ENCODE peak calls at places on chromosomes 7 and 10, in seven cellular contexts. X is heart right ventricle, N is fibroblast of mammary gland, H is GM23338, V is fibroblast of the aortic adventitia, C is mucosa of descending colon, G is transverse colon. P is an unnamed sample.

GRCh38 chr10:4984223-4984622 is 19.4 kb downstream of the AKR1C2 start:
- DNase-seq in H (no peak), G (no peak), C (no peak), V (peak; percentile 17), X (no peak), N (no peak), P (no peak)

GRCh38 chr10:25356609-25357008 is 181.8 kb downstream of the GPR158 start:
- DNase-seq in N (no peak), X (no peak), V (no peak), C (no peak), G (no peak), H (no peak), P (no peak)

GRCh38 chr7:122143376-122143750 is 686 bp downstream of the AASS start:
- DNase-seq in N (peak; percentile 21), H (no peak), G (peak; percentile 9), V (peak; percentile 34), X (peak; percentile 6), C (peak; percentile 43), P (no peak)

GRCh38 chr7:11742496-11742895 is 89.5 kb downstream of the THSD7A start:
- DNase-seq in G (no peak), C (no peak), H (no peak), N (peak; percentile 7), X (no peak), V (no peak), P (no peak)

GRCh38 chr7:48365010-48365409 is 193.8 kb downstream of the ABCA13 start:
- DNase-seq in V (no peak), G (no peak), X (no peak), N (peak; percentile 17), H (no peak), C (no peak), P (no peak)

GRCh38 chr7:111789880-111790279 is 227.6 kb upstream of the IMMP2L start:
- DNase-seq in C (no peak), H (no peak), V (peak; percentile 44), X (no peak), G (no peak), N (no peak), P (no peak)

GRCh38 chr7:141045126-141045841 is 28.6 kb upstream of the TMEM178B start:
- DNase-seq in G (no peak), H (no peak), N (no peak), C (no peak), X (no peak), V (peak; percentile 2), P (no peak)

GRCh38 chr10:278707-279106 is 143.5 kb downstream of the ZMYND11 start:
- DNase-seq in C (no peak), V (no peak), H (no peak), N (no peak), G (no peak), X (no peak), P (no peak)

GRCh38 chr7:52500796-52501195 is 534.6 kb upstream of the POM121L12 start:
- DNase-seq in V (no peak), G (no peak), H (no peak), X (no peak), N (peak; percentile 6), C (no peak), P (no peak)

DNA sequence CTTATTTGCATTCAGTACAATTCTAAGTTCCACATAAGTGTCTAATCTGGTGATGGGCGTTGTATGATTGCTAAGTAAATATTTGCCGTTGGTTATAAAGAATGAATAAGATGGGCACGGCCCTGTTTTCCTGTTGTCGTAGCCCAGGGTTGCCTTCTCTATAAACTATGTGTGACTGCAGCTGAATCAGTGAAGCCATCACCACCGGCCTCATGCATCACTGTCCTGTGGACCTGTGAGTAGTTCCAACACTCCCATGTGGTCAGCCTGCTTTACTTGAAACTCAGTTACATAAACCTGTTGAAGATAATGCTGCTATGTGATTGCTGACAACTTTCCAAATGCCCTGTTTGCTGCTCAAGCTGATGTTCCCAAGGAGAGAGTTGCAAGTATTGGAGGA is 21.6 kb upstream of the KLF6 start:
- DNase-seq in N (peak; percentile 96), G (peak; percentile 83), V (peak; percentile 88), C (no peak), H (no peak), X (no peak), P (no peak)
- H3K4me3 ChIP-seq in N (no peak overlapping the region), G (no peak overlapping the region), V (no peak overlapping the region), C (no peak overlapping the region), H (no peak overlapping the region), X (no peak overlapping the region), P (no peak overlapping the region)

DNA sequence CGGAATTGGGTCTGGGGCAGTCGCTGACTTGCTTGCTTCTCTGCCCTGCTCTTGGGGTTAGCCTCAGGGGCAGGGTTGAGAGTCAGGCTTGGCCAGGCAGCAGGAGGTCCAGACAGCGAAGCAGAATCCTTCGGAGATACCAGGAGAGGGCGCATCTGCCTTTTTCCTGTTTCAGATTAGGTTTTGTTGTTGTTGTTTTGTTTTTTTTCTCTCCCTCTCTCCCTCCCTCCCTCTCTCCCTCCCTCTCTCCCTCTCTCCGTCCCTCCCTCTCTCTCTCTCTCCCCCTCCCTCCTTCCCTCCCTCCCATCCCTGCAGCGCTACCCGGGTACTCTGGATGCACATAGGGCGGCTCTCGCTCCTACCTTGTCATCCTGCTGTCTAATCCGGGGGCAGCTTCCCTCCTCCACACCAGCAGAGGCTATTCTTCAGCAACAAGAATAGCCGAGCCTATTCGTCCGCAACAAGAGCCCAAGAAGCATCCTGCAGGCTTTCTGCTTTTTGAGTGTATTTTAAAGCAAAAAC is 758 bp upstream of the OPTN start:
- DNase-seq in H (peak; percentile 93), G (peak; percentile 62), V (peak; percentile 65), X (peak; percentile 46), N (peak; percentile 79), C (peak; percentile 55), P (no peak)
- TF ChIP-seq CTCF in H (peak; percentile 67), G (peak; percentile 36), V (peak; percentile 49), X (peak; percentile 18), N (peak; percentile 66), C (peak; percentile 4), P (peak; percentile 64)

GRCh38 chr7:44310221-44310848 is 15.1 kb downstream of the CAMK2B start:
- DNase-seq in V (no peak), X (no peak), H (no peak), N (no peak), G (no peak), C (no peak), P (no peak)
- H3K4me3 ChIP-seq in V (no peak overlapping the region), X (peak overlapping the region; percentile 42), H (peak overlapping the region; percentile 75), N (no peak overlapping the region), G (no peak overlapping the region), C (no peak overlapping the region), P (no peak overlapping the region)

GRCh38 chr10:124248646-124249045 is 155.2 kb upstream of the CHST15 start:
- DNase-seq in H (no peak), N (no peak), V (no peak), G (peak; percentile 3), X (no peak), C (no peak), P (no peak)

GRCh38 chr10:124251317-124251716 is 157.9 kb upstream of the CHST15 start:
- DNase-seq in N (no peak), G (no peak), H (no peak), C (no peak), X (no peak), V (no peak), P (no peak)

GRCh38 chr10:124250506-124250905 is 157.1 kb upstream of the CHST15 start:
- DNase-seq in V (no peak), C (no peak), X (no peak), G (peak; percentile 1), N (no peak), H (no peak), P (no peak)

GRCh38 chr10:124249196-124249595 is 155.8 kb upstream of the CHST15 start:
- DNase-seq in G (peak; percentile 2), H (no peak), C (no peak), N (no peak), V (no peak), X (no peak), P (no peak)

DNA sequence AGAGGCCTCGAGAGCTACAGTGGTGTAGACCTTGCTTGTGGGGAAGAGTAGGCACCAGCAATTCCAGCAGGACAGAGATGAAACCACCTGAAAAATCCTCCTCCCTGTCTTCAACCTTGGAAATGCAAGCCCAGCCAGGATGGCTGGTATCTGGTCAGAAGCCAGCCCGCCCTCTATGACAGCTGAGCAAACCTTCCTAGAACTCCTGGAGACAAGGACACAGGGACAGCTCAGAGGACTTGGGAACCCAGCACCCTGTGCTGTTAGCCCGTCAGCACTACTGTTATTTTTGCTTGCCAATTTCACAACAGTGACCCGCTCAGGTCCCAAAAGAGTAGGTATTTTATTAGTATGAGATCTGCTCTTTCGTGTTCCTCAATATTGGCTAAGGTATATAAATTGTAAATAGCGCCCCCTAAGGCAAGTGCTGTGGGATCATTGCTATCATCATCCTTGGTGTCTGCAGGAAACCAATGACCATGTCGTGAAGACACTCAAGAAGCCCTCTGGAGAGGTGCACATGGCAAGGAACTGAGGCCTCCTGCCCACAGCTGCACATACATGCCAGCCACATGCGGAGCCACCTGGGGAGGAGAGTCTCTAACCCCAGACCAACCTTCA is 156.5 kb upstream of the CHST15 start:
- DNase-seq in H (peak; percentile 76), G (peak; percentile 3), V (no peak), N (no peak), C (no peak), X (no peak), P (no peak)
- TF ChIP-seq CTCF in H (peak; percentile 70), G (no peak), V (peak; percentile 6), N (peak; percentile 5), C (no peak), X (peak; percentile 11), P (peak; percentile 24)

P was measured in AG09309.